ENCODE peak calls at places on chromosomes 1 and 21, in five cellular contexts. S, C, K, T and D are unnamed samples. For H3K9me3, the result is how much of the 10 kb centered on the place peaks cover.

GRCh38 chr1:59427155-59427554 is 130.3 kb downstream of the FGGY start:
- DNase-seq in S (peak), C (no peak), K (no peak), T (peak), D (peak)

GRCh38 chr1:2594001-2594640 is 7.5 kb downstream of the PRXL2B start:
- DNase-seq in S (peak), C (peak), K (no peak), T (no peak), D (no peak)

GRCh38 chr1:155078496-155079209 is at the start of gene EFNA3:
- DNase-seq in S (peak), C (peak), K (peak), T (peak), D (peak)

GRCh38 chr1:85048296-85049064 is at the start of gene MCOLN3:
- DNase-seq in S (no peak), C (peak), K (peak), T (no peak), D (peak)

GRCh38 chr1:29245876-29246275 is 9.6 kb downstream of the PTPRU start:
- DNase-seq in S (no peak), C (no peak), K (no peak), T (peak), D (no peak)

GRCh38 chr1:49318218-49318617 is 541.5 kb upstream of the BEND5 start:
- DNase-seq in S (no peak), C (no peak), K (no peak), T (no peak), D (no peak)

GRCh38 chr1:76868916-76869315 is 1.6 kb downstream of the ST6GALNAC5 start:
- DNase-seq in S (no peak), C (no peak), K (no peak), T (no peak), D (no peak)

GRCh38 chr1:160681067-160681890 is 30.3 kb downstream of the CD48 start:
- DNase-seq in S (peak), C (peak), K (peak), T (peak), D (peak)

GRCh38 chr1:185154912-185155513 is 1.7 kb downstream of the TRMT1L start:
- DNase-seq in S (no peak), C (no peak), K (no peak), T (peak), D (no peak)

GRCh38 chr1:43881415-43881814 is 52.2 kb upstream of the ARTN start:
- DNase-seq in S (no peak), C (no peak), K (no peak), T (no peak), D (peak)

GRCh38 chr1:100950776-100951175 is 54.9 kb downstream of the SLC30A7 start:
- DNase-seq in S (no peak), C (no peak), K (no peak), T (peak), D (no peak)

GRCh38 chr1:81477704-81478103 is 323.0 kb upstream of the ADGRL2 start:
- DNase-seq in S (no peak), C (no peak), K (no peak), T (peak), D (no peak)

GRCh38 chr1:8241417-8242014 is 76.4 kb upstream of the SLC45A1 start:
- DNase-seq in S (no peak), C (no peak), K (no peak), T (no peak), D (no peak)

GRCh38 chr1:244375061-244375460 is 76.6 kb downstream of the ADSS2 start:
- DNase-seq in S (no peak), C (no peak), K (no peak), T (no peak), D (no peak)

GRCh38 chr1:240232548-240232947 is 140.9 kb downstream of the FMN2 start:
- DNase-seq in S (no peak), C (no peak), K (no peak), T (peak), D (no peak)

GRCh38 chr1:113701429-113701828 is 57.9 kb downstream of the PHTF1 start:
- DNase-seq in S (no peak), C (no peak), K (no peak), T (no peak), D (no peak)

GRCh38 chr21:16071082-16071481 is 341.3 kb downstream of the USP25 start:
- DNase-seq in S (no peak), C (peak), K (no peak), T (no peak), D (no peak)

GRCh38 chr1:12454406-12455391 is 163.3 kb downstream of the DHRS3 start:
- DNase-seq in S (no peak), C (peak), K (no peak), T (peak), D (no peak)

GRCh38 chr1:31591425-31592093 is 15.2 kb downstream of the TINAGL1 start:
- DNase-seq in S (no peak), C (no peak), K (no peak), T (no peak), D (no peak)

GRCh38 chr1:101102757-101103156 is 77.2 kb upstream of the DPH5 start:
- DNase-seq in S (no peak), C (no peak), K (no peak), T (no peak), D (no peak)

GRCh38 chr21:37916795-37917142 is 512 bp upstream of the KCNJ6 start:
- DNase-seq in S (no peak), C (no peak), K (no peak), T (no peak), D (peak)
- TF ChIP-seq CTCF in S (no peak), C (no peak), K (no peak), T (peak), D (peak)

DNA sequence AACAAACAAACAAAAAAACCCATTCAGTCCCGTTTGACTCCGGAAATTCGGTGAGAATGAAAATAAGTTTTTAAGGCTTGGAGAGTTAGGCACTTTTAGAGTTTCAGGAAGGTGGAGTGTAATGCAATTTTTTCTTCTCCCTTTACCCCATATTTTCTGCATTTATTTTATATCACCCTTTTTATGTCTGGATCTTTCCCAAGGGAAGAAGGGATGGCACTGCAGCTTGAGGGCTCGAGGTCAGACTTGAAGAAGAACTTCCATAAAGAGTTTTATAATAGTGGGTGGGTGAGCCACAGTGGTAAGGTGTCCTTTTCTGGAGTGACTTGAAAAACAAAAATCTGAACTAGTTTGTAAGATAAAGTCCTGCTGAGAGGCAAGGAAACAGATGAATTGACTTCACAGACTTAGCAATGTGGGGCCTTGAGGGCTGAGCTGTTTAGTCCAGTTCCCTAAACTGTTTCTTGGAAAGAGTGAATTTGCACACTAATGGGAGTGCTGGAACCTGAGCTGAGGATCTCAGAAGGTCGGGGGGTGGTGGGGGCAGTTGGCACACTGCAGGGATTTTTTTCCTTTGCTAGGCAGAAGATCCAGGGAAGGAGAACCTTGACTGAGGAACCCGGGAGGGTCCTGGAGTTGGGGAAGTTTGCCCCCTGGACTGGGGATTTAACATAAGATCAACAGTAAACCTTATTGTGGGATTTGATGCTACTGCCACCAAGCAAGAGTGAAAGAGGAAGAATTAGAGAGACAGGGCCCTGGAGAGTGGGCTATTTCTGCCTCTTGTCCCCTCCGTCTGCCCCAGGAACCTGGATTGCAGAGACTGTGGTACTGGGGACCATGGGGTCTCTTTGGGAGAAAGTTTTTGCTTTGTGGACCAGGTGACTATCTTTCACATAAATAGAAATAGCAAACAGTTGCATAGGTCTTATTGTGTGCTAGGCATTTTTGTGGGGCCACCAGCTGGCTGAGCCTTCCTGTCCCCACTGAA is 1.8 kb upstream of the MEX3A start:
- DNase-seq in S (no peak), C (no peak), K (no peak), T (no peak), D (no peak)
- H3K4me3 ChIP-seq in S (no peak), C (no peak), K (no peak), T (peak), D (peak)

GRCh38 chr21:27173052-27173451 is 206.2 kb upstream of the ADAMTS5 start:
- DNase-seq in S (no peak), C (no peak), K (no peak), T (no peak), D (no peak)

GRCh38 chr21:27171704-27172103 is 204.8 kb upstream of the ADAMTS5 start:
- DNase-seq in S (no peak), C (peak), K (no peak), T (peak), D (no peak)

GRCh38 chr21:27164208-27165172 is 197.6 kb upstream of the ADAMTS5 start:
- DNase-seq in S (no peak), C (no peak), K (no peak), T (no peak), D (no peak)

DNA sequence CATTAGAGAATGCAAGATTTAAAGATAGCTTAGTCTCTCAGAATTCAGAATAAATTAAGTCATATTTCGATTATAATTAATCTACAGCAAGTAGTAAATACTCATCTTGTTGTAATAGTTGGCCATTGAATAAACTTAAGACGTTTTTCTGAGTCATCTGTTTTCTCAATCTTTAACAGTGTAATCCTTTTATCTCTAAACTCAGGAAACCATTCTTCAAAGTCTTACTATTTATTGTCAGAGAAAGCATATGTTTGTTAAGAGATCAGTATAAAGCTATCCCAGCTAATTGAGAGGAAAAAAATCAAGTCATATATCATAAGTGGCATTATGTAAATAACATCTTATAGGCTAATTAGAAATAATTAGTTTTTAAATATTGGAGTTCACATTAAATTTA is 201.2 kb upstream of the ADAMTS5 start:
- DNase-seq in S (no peak), C (no peak), K (no peak), T (peak), D (no peak)
- H3K9me3 ChIP-seq in S (under half), C (under half), K (under half), T (under half), D (under half)

DNA sequence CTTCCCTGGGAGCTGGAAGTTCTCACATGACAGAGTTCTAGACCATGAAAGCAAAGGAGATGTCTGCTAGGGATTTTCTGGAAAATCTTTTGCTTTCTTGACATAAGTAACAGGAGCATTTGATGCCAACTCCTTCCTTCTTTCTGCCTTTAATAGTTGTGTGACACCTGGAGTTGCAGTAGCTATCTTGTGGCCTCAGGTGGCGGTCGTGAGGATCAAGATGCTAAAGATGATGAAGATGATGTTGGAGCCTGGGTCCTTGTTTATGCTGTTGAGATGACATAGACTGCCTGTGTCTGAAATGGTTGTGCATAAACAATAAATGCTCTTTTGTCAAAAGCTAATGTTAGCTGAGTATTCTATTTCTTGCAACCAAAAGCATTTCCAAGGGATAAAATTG is 32.7 kb upstream of the KIRREL1 start:
- DNase-seq in S (no peak), C (no peak), K (no peak), T (no peak), D (no peak)
- TF ChIP-seq CTCF in S (no peak), C (no peak), K (no peak), T (no peak), D (peak)